ENCODE peak calls at places on chromosomes 6 and 20, in four cellular contexts. F is K562, E is GM12878, T is HepG2. Y is an unnamed sample.

GRCh38 chr6:139587469-139587868 is 213.0 kb upstream of the CITED2 start:
- DNase-seq in T (peak), F (no peak), E (no peak), Y (no peak)

GRCh38 chr6:170291271-170292110 is 613 bp upstream of the DLL1 start:
- DNase-seq in E (no peak), F (no peak), T (no peak), Y (no peak)

GRCh38 chr6:168514216-168514615 is 73.2 kb downstream of the SMOC2 start:
- DNase-seq in T (no peak), F (no peak), E (no peak), Y (no peak)

GRCh38 chr6:44439270-44440045 is 52.0 kb downstream of the CDC5L start:
- DNase-seq in E (no peak), T (no peak), F (no peak), Y (no peak)

GRCh38 chr6:15770347-15771143 is 107.7 kb upstream of the DTNBP1 start:
- DNase-seq in F (no peak), T (no peak), E (peak), Y (no peak)

GRCh38 chr6:95866732-95867131 is 149.0 kb upstream of the FUT9 start:
- DNase-seq in F (no peak), E (no peak), T (peak), Y (peak)

GRCh38 chr6:1619106-1619665 is 9.5 kb downstream of the FOXC1 start:
- DNase-seq in F (no peak), E (no peak), T (no peak), Y (no peak)

GRCh38 chr6:30447237-30447636 is 42.1 kb upstream of the HLA-E start:
- DNase-seq in E (no peak), F (no peak), T (peak), Y (peak)

GRCh38 chr6:84547341-84547794 is 217.0 kb downstream of the TBX18 start:
- DNase-seq in T (no peak), F (peak), E (peak), Y (no peak)

GRCh38 chr6:32972353-32973143 is 4.2 kb downstream of the BRD2 start:
- DNase-seq in F (peak), T (no peak), E (no peak), Y (no peak)

GRCh38 chr6:169977434-169978265 is 226.2 kb downstream of the ERMARD start:
- DNase-seq in T (no peak), E (no peak), F (no peak), Y (no peak)

GRCh38 chr20:34771680-34772081 is 53.8 kb downstream of the NCOA6 start:
- DNase-seq in F (no peak), T (no peak), E (no peak), Y (no peak)

GRCh38 chr20:2261105-2261504 is 34.7 kb upstream of the TGM3 start:
- DNase-seq in E (no peak), F (no peak), T (peak), Y (no peak)

GRCh38 chr20:2256132-2256531 is 39.7 kb upstream of the TGM3 start:
- DNase-seq in F (no peak), T (no peak), E (no peak), Y (no peak)

GRCh38 chr20:2264118-2264517 is 31.7 kb upstream of the TGM3 start:
- DNase-seq in T (no peak), E (no peak), F (no peak), Y (no peak)

GRCh38 chr20:2259731-2260130 is 36.1 kb upstream of the TGM3 start:
- DNase-seq in E (no peak), F (no peak), T (no peak), Y (no peak)

DNA sequence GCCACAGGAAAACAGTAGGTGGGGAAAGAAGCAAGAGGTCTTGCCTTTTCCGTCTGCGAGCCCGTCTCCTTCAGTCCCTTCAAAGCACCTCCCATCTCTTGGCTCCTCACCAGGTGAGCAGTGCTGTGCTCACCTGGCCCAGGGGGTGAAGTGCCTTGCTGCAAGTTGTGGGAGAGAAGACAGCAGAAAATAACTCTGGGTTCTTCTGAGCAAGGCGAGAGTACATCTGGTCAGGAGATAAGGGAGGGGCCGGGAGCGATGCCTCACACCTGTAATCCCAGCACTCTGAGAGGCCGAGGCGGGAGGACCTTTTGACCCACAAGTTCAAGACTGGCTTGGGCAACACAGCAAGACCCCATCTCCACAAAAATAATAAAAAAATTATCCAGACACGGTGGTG is 35.6 kb upstream of the TGM3 start:
- DNase-seq in T (no peak), E (no peak), F (no peak), Y (no peak)
- TF ChIP-seq SP1 in T (no peak), E (no peak), F (no peak), Y (no peak)

DNA sequence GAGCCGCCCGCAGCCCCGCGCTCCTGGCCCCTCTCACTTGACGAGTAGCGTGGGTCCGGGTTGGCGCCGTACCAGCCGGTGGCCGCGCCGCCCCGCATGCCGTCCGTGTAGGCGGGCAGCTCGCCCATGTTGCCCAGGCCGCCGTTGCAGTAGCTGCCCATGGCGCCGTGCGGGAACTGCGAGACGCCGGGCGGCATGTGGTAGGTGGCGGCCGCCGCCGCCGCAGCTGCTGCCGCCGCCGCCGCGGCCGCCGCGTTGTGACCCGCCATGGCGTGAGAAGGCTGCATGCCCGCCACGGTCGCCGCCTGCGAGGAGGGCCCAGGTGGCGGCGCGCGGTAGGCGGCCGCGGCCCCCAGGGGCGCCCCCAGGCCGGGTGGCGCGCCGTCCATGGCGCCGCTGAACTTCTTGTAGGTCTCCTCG is 395 bp downstream of the NKX2-4 start:
- DNase-seq in T (no peak), E (no peak), F (no peak), Y (peak)
- TF ChIP-seq TARDBP in T (no peak), E (no peak), F (no peak), Y (no peak)

DNA sequence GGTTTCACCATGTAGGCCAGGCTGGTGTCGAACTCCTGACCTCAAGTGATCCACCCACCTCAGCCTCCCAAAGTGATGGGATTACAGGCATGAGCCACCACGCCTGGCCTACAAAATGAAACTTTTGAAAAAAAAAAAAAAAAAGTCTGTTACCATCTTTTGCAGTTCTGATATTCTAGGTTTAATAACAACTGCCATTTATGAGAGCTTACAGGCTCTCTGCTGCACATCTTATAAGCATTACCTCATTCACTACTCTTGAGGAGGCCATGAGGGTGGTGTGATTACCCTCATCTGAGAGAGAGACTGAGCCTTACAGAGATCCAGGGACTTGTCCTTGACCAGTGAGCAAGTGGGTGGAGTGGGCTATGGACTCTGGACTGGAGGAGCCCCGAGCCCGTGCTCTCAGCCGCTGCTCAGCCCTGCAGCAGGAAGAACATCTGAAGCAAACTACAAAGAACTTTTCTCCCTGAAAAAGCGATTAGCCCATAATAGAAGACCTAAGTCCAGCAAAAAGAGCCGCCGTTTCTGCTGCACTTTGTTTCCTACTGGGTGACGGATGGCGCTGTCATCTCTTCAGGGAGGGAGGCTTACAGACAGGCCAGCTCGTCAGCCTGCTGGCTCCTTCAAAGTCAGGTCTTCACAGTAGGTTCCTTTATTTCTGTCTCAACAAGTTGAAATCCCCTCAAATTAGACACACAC is 119.8 kb upstream of the AKAP12 start:
- DNase-seq in F (no peak), E (no peak), T (peak), Y (peak)
- TF ChIP-seq FOXK2 in F (no peak), E (no peak), T (no peak), Y (no peak)

GRCh38 chr6:19569563-19569962 is 267.6 kb upstream of the ID4 start:
- DNase-seq in E (no peak), F (no peak), T (no peak), Y (no peak)
- TF ChIP-seq SP1 in E (no peak), F (no peak), T (no peak), Y (no peak)

GRCh38 chr6:124956018-124956417 is 6.2 kb upstream of the RNF217 start:
- DNase-seq in E (no peak), T (no peak), F (no peak), Y (no peak)
- TF ChIP-seq TARDBP in E (no peak), T (no peak), F (no peak), Y (no peak)

Y was measured in HEK293T.